ENCODE peak calls at places on chromosomes 2 and 18, in six cellular contexts. J, G, P, U, X and R are unnamed samples.

GRCh38 chr2:190535119-190535439 is 557 bp upstream of the NEMP2 start:
- DNase-seq in X (no peak), U (no peak), J (no peak), P (no peak), G (no peak), R (no peak)

GRCh38 chr2:11674983-11675382 is 5.0 kb upstream of the NTSR2 start:
- DNase-seq in X (no peak), J (no peak), P (no peak), G (no peak), U (no peak), R (no peak)

GRCh38 chr2:179393481-179393880 is 128.8 kb upstream of the SESTD1 start:
- DNase-seq in P (no peak), G (no peak), J (no peak), U (no peak), X (no peak), R (no peak)

GRCh38 chr2:241561811-241562210 is 3.3 kb downstream of the BOK start:
- DNase-seq in U (no peak), P (peak), J (no peak), X (no peak), G (peak), R (peak)

GRCh38 chr2:26729311-26729710 is 34.8 kb upstream of the SLC35F6 start:
- DNase-seq in P (no peak), J (no peak), G (no peak), U (no peak), X (no peak), R (no peak)

GRCh38 chr2:62814132-62814531 is 108.6 kb downstream of the EHBP1 start:
- DNase-seq in G (no peak), J (no peak), U (no peak), X (no peak), P (peak), R (peak)

GRCh38 chr2:84283496-84283895 is 175.6 kb downstream of the SUCLG1 start:
- DNase-seq in J (no peak), G (no peak), P (no peak), U (no peak), X (no peak), R (no peak)

GRCh38 chr2:165401285-165401852 is 68.1 kb upstream of the CSRNP3 start:
- DNase-seq in U (peak), J (peak), X (no peak), P (peak), G (no peak), R (peak)

GRCh38 chr2:58532641-58533040 is 291.5 kb upstream of the FANCL start:
- DNase-seq in G (no peak), J (no peak), P (peak), X (no peak), U (no peak), R (no peak)

GRCh38 chr2:120223034-120223912 is at the start of gene TMEM185B:
- DNase-seq in X (peak), U (peak), J (peak), G (peak), P (peak), R (peak)

GRCh38 chr2:42706836-42707235 is 57.1 kb downstream of the OXER1 start:
- DNase-seq in U (no peak), X (no peak), J (no peak), G (no peak), P (no peak), R (no peak)

GRCh38 chr2:203191958-203192357 is 46.9 kb upstream of the CYP20A1 start:
- DNase-seq in U (no peak), J (no peak), G (no peak), X (no peak), P (no peak), R (no peak)

GRCh38 chr2:159169187-159169586 is 117.3 kb downstream of the WDSUB1 start:
- DNase-seq in U (no peak), J (no peak), P (no peak), G (no peak), X (no peak), R (no peak)

GRCh38 chr2:111702119-111702808 is 181.7 kb downstream of the ANAPC1 start:
- DNase-seq in U (peak), J (no peak), P (peak), X (peak), G (peak), R (peak)

GRCh38 chr18:57674891-57675290 is 53.3 kb upstream of the NARS1 start:
- DNase-seq in X (no peak), U (no peak), G (no peak), J (no peak), P (no peak), R (peak)

GRCh38 chr18:36503477-36503876 is 206.0 kb downstream of the FHOD3 start:
- DNase-seq in J (no peak), U (no peak), G (no peak), P (no peak), X (no peak), R (no peak)

GRCh38 chr2:174656035-174656434 is 58.4 kb upstream of the WIPF1 start:
- DNase-seq in J (no peak), U (no peak), G (no peak), X (no peak), P (no peak), R (no peak)

GRCh38 chr2:3807853-3808252 is 104.5 kb downstream of the DCDC2C start:
- DNase-seq in G (no peak), J (peak), P (peak), U (no peak), X (no peak), R (no peak)

GRCh38 chr2:189698020-189698887 is 23.8 kb downstream of the ANKAR start:
- DNase-seq in U (peak), X (peak), G (no peak), J (no peak), P (peak), R (peak)

GRCh38 chr2:86610871-86611270 is 12.8 kb downstream of the RNF103 start:
- DNase-seq in G (no peak), J (no peak), P (no peak), X (no peak), U (no peak), R (no peak)

GRCh38 chr2:148885988-148886387 is 11.0 kb downstream of the KIF5C start:
- DNase-seq in U (no peak), X (no peak), J (no peak), G (no peak), P (no peak), R (no peak)

GRCh38 chr2:148888003-148888501 is 13.0 kb downstream of the KIF5C start:
- DNase-seq in G (no peak), U (no peak), P (no peak), J (no peak), X (no peak), R (no peak)

GRCh38 chr2:148882051-148882450 is 7.0 kb downstream of the KIF5C start:
- DNase-seq in G (no peak), X (no peak), J (no peak), U (no peak), P (no peak), R (no peak)

GRCh38 chr2:148885209-148885608 is 10.2 kb downstream of the KIF5C start:
- DNase-seq in X (no peak), P (no peak), U (no peak), J (no peak), G (no peak), R (no peak)

DNA sequence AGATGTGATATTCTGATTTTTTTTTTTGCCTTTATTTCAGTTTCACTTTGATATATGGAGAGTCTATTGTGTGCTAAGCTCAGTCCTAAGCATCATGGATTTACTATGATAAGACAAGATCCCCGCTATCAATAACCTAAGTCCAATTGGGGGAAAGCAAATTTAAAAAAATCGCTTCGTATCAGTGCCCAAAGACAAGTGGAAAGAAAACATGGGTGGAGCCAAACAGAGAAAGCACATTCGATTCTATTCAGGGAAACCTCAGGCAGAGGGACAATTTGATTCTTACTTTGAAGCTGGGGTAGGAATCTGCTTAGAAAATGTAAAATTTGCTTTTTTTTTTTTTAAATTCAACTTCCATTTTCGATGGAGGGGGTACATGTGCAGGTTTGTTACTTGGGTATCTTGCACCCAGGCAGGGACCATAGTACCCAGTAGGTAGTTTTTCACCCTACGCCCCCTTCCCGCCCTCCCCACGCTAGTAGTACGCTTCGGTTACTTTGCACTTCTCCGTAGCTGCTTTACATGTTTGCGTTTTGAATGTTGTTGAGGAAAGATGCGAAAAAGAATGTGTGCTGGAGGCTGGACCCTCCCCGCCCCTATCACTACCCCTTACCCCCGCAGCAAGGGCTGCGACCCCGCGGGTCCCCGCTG is 12.4 kb downstream of the KIF5C start:
- DNase-seq in X (no peak), P (no peak), G (no peak), U (no peak), J (no peak), R (no peak)
- H3K4me3 ChIP-seq in X (peak), P (no peak), G (peak), U (no peak), J (no peak), R (peak)

GRCh38 chr2:230814616-230815015 is 50.1 kb upstream of the ITM2C start:
- DNase-seq in G (no peak), J (peak), U (no peak), P (no peak), X (peak), R (peak)
- TF ChIP-seq CTCF in G (peak), J (peak), U (peak), P (peak), X (peak), R (peak)

GRCh38 chr2:14631676-14632075 is 841 bp upstream of the LRATD1 start:
- DNase-seq in G (no peak), U (no peak), P (no peak), X (no peak), J (no peak), R (no peak)

GRCh38 chr2:14633451-14634211 is 1.1 kb downstream of the LRATD1 start:
- DNase-seq in X (no peak), G (no peak), P (peak), U (no peak), J (no peak), R (no peak)

GRCh38 chr2:14634223-14634884 is 1.8 kb downstream of the LRATD1 start:
- DNase-seq in G (peak), P (peak), X (peak), U (no peak), J (peak), R (peak)

GRCh38 chr2:14632133-14632936 is at the start of gene LRATD1:
- DNase-seq in U (no peak), G (peak), X (peak), P (peak), J (peak), R (peak)

GRCh38 chr2:14633031-14633430 is 514 bp downstream of the LRATD1 start:
- DNase-seq in U (no peak), J (no peak), X (no peak), P (peak), G (no peak), R (no peak)
- H3K4me3 ChIP-seq in U (no peak), J (peak), X (peak), P (peak), G (peak), R (no peak)

GRCh38 chr18:14978191-14978590 is 230.2 kb downstream of the ANKRD30B start:
- DNase-seq in J (no peak), X (no peak), P (no peak), U (no peak), G (no peak), R (no peak)

GRCh38 chr18:14975431-14975830 is 227.5 kb downstream of the ANKRD30B start:
- DNase-seq in U (no peak), X (no peak), G (no peak), J (no peak), P (no peak), R (no peak)

GRCh38 chr18:14976736-14977430 is 228.9 kb downstream of the ANKRD30B start:
- DNase-seq in J (no peak), U (no peak), P (no peak), X (no peak), G (no peak), R (peak)

GRCh38 chr18:14979875-14980274 is 231.9 kb downstream of the ANKRD30B start:
- DNase-seq in X (no peak), J (no peak), P (no peak), G (no peak), U (no peak), R (no peak)

DNA sequence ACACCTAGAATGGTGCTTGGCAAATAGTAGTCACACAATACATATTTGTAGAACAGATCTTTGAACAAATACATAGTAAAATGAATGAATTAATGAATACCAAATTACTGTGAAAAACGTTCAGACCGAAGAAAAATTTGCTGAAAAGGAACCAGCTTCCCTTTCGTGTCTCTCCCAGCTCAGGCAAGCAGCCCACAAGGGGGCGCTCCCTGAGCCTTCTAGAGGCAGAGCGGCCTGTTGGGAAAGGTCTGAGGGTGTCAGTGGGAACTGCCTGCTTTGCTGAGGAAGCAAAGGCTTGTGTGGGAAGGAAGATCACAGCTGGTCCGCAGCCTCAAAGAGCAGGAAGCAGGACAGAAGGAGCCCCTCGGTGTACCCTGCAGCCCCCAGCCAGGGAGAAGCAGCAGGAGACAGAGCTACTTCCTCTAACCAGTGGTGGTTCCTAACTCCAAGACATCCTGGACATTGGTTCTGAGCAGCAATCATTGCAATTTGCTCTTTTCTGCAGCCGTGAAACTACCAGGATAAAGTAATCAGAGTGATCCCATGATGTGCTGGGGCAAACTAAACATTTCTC is 231.1 kb downstream of the ANKRD30B start:
- DNase-seq in G (no peak), P (no peak), J (no peak), X (no peak), U (no peak), R (peak)
- TF ChIP-seq CTCF in G (peak), P (peak), J (peak), X (no peak), U (peak), R (peak)